ENCODE peak calls at places on chromosomes 2 and 18, in ten cellular contexts. Z is frontal cortex; B is left ventricle myocardium inferior; M is globus pallidus; C is stimulated activated naive CD4-positive, alpha-beta T cell; V is activated naive CD4-positive, alpha-beta T cell; T is stimulated activated CD4-positive, alpha-beta T cell treated with anti-CD3 and anti-CD28 coated beads, Interleukin-15, amount 100 ng/mL, for 1 hour; L is naive thymus-derived CD4-positive, alpha-beta T cell; G is lower lobe of right lung; X is left ventricle myocardium superior. R is an unnamed sample.

GRCh38 chr2:74439373-74440004 is 2.2 kb downstream of the RTKN start:
- DNase-seq in Z (no peak), B (no peak), M (no peak), C (no peak), V (no peak), T (no peak), L (no peak), G (no peak), X (no peak), R (no peak)

GRCh38 chr18:78788161-78788560 is 191.5 kb upstream of the SALL3 start:
- DNase-seq in Z (no peak), B (no peak), M (no peak), C (no peak), V (no peak), T (no peak), L (no peak), G (no peak), X (no peak), R (no peak)

GRCh38 chr2:1686784-1687105 is 57.6 kb downstream of the PXDN start:
- DNase-seq in Z (no peak), B (no peak), M (no peak), C (no peak), V (no peak), T (no peak), L (no peak), G (no peak), X (no peak), R (no peak)

GRCh38 chr2:166057363-166058169 is 70.3 kb downstream of the SCN1A start:
- DNase-seq in Z (no peak), B (no peak), M (no peak), C (no peak), V (no peak), T (no peak), L (no peak), G (no peak), X (no peak), R (no peak)

GRCh38 chr2:40434638-40435296 is 17.1 kb downstream of the SLC8A1 start:
- DNase-seq in Z (no peak), B (no peak), M (no peak), C (no peak), V (no peak), T (no peak), L (no peak), G (no peak), X (no peak), R (no peak)

GRCh38 chr18:25351773-25352628 is at the start of gene ZNF521:
- DNase-seq in Z (peak; percentile 81), B (peak; percentile 87), M (peak; percentile 92), C (peak; percentile 53), V (peak; percentile 7), T (no peak), L (peak; percentile 36), G (peak; percentile 79), X (peak; percentile 91), R (peak; percentile 71)

GRCh38 chr2:83081835-83082522 is 1377.1 kb downstream of the SUCLG1 start:
- DNase-seq in Z (no peak), B (no peak), M (no peak), C (no peak), V (no peak), T (no peak), L (no peak), G (no peak), X (no peak), R (no peak)

GRCh38 chr18:76823574-76823973 is 1.2 kb downstream of the ZNF236 start:
- DNase-seq in Z (no peak), B (peak; percentile 37), M (no peak), C (peak; percentile 31), V (no peak), T (no peak), L (peak; percentile 5), G (peak; percentile 61), X (peak; percentile 44), R (peak; percentile 12)

GRCh38 chr18:79917351-79918088 is 33.9 kb downstream of the SLC66A2 start:
- DNase-seq in Z (no peak), B (no peak), M (no peak), C (no peak), V (no peak), T (no peak), L (no peak), G (peak; percentile 31), X (peak; percentile 26), R (no peak)

R was measured in naive B cell.